ENCODE peak calls at places on chromosome 4, in seven cellular contexts. D, A, L, W, B, X and T are unnamed samples.

GRCh38 chr4:154030152-154030551 is 241.3 kb upstream of the SFRP2 start:
- DNase-seq in D (no peak), A (no peak), L (no peak), W (no peak), B (no peak), X (no peak), T (no peak)

GRCh38 chr4:78762529-78762928 is 13.6 kb upstream of the BMP2K start:
- DNase-seq in D (no peak), A (no peak), L (no peak), W (no peak), B (no peak), X (no peak), T (no peak)

GRCh38 chr4:47662975-47663374 is 174.9 kb downstream of the CORIN start:
- DNase-seq in D (peak), A (peak), L (peak), W (no peak), B (no peak), X (no peak), T (peak)

GRCh38 chr4:98584265-98584664 is 74.1 kb downstream of the TSPAN5 start:
- DNase-seq in D (no peak), A (no peak), L (peak), W (no peak), B (no peak), X (no peak), T (no peak)

GRCh38 chr4:12495211-12495610 is 988.9 kb downstream of the RAB28 start:
- DNase-seq in D (no peak), A (no peak), L (no peak), W (no peak), B (no peak), X (no peak), T (no peak)

GRCh38 chr4:22876281-22876680 is 183.5 kb downstream of the GBA3 start:
- DNase-seq in D (no peak), A (no peak), L (no peak), W (no peak), B (no peak), X (no peak), T (no peak)

GRCh38 chr4:122152699-122153328 is 683 bp downstream of the BLTP1 start:
- DNase-seq in D (peak), A (no peak), L (peak), W (no peak), B (no peak), X (peak), T (peak)

GRCh38 chr4:151896880-151897279 is 136.1 kb upstream of the GATB start:
- DNase-seq in D (no peak), A (no peak), L (no peak), W (no peak), B (no peak), X (no peak), T (no peak)

GRCh38 chr4:40200881-40201797 is 4.3 kb downstream of the RHOH start:
- DNase-seq in D (no peak), A (no peak), L (no peak), W (no peak), B (no peak), X (peak), T (peak)

GRCh38 chr4:37865450-37865849 is 25.4 kb upstream of the TBC1D1 start:
- DNase-seq in D (no peak), A (no peak), L (no peak), W (no peak), B (no peak), X (no peak), T (no peak)

GRCh38 chr4:37383579-37384229 is 139.2 kb downstream of the NWD2 start:
- DNase-seq in D (peak), A (peak), L (peak), W (no peak), B (no peak), X (peak), T (peak)

GRCh38 chr4:132297346-132297745 is 851.7 kb upstream of the PCDH10 start:
- DNase-seq in D (no peak), A (no peak), L (no peak), W (no peak), B (no peak), X (no peak), T (no peak)

GRCh38 chr4:165953181-165953580 is 80.1 kb downstream of the TLL1 start:
- DNase-seq in D (no peak), A (no peak), L (no peak), W (no peak), B (no peak), X (no peak), T (no peak)

GRCh38 chr4:52037730-52038108 is 380 bp downstream of the SGCB start:
- DNase-seq in D (peak), A (no peak), L (no peak), W (no peak), B (no peak), X (peak), T (peak)

GRCh38 chr4:125940426-125940825 is 625.7 kb downstream of the FAT4 start:
- DNase-seq in D (no peak), A (no peak), L (no peak), W (no peak), B (no peak), X (no peak), T (no peak)

GRCh38 chr4:1693131-1693896 is 9.2 kb upstream of the FAM53A start:
- DNase-seq in D (peak), A (peak), L (peak), W (no peak), B (no peak), X (peak), T (peak)

GRCh38 chr4:2673157-2673556 is 83.0 kb downstream of the TNIP2 start:
- DNase-seq in D (peak), A (no peak), L (peak), W (no peak), B (no peak), X (no peak), T (peak)

GRCh38 chr4:4462970-4463369 is 76.1 kb downstream of the NSG1 start:
- DNase-seq in D (peak), A (no peak), L (peak), W (no peak), B (no peak), X (no peak), T (no peak)

GRCh38 chr4:122663814-122664610 is 43.1 kb upstream of the IL21 start:
- DNase-seq in D (no peak), A (no peak), L (no peak), W (no peak), B (no peak), X (no peak), T (no peak)

GRCh38 chr4:17324431-17324830 is 187.5 kb downstream of the QDPR start:
- DNase-seq in D (peak), A (peak), L (peak), W (no peak), B (peak), X (peak), T (no peak)

GRCh38 chr4:112416464-112416863 is 99.5 kb downstream of the NEUROG2 start:
- DNase-seq in D (no peak), A (no peak), L (no peak), W (no peak), B (no peak), X (no peak), T (no peak)

GRCh38 chr4:121096629-121097028 is 24.3 kb upstream of the NDNF start:
- DNase-seq in D (peak), A (peak), L (peak), W (no peak), B (no peak), X (peak), T (no peak)

GRCh38 chr4:26839534-26839951 is 21.1 kb upstream of the STIM2 start:
- DNase-seq in D (no peak), A (no peak), L (no peak), W (no peak), B (no peak), X (peak), T (no peak)
- TF ChIP-seq REST in D (no peak), A (no peak), L (no peak), W (no peak), B (no peak), X (no peak), T (no peak)

GRCh38 chr4:534576-535151 is 35.7 kb downstream of the PIGG start:
- DNase-seq in D (no peak), A (no peak), L (no peak), W (no peak), B (no peak), X (no peak), T (no peak)
- TF ChIP-seq REST in D (no peak), A (no peak), L (no peak), W (no peak), B (no peak), X (no peak), T (no peak)

GRCh38 chr4:7918981-7919380 is 20.7 kb downstream of the AFAP1 start:
- DNase-seq in D (no peak), A (no peak), L (no peak), W (no peak), B (no peak), X (no peak), T (no peak)

GRCh38 chr4:7922466-7922865 is 17.2 kb downstream of the AFAP1 start:
- DNase-seq in D (no peak), A (no peak), L (no peak), W (no peak), B (no peak), X (no peak), T (no peak)

GRCh38 chr4:7915875-7916242 is 23.8 kb downstream of the AFAP1 start:
- DNase-seq in D (no peak), A (no peak), L (no peak), W (no peak), B (no peak), X (no peak), T (no peak)

GRCh38 chr4:7912826-7913225 is 26.8 kb downstream of the AFAP1 start:
- DNase-seq in D (no peak), A (no peak), L (no peak), W (no peak), B (no peak), X (no peak), T (no peak)

GRCh38 chr4:7917669-7918068 is 22.0 kb downstream of the AFAP1 start:
- DNase-seq in D (peak), A (no peak), L (no peak), W (no peak), B (no peak), X (no peak), T (no peak)
- TF ChIP-seq REST in D (no peak), A (no peak), L (no peak), W (no peak), B (no peak), X (no peak), T (no peak)

GRCh38 chr4:140172960-140173359 is 19.0 kb upstream of the MAML3 start:
- DNase-seq in D (no peak), A (no peak), L (no peak), W (no peak), B (no peak), X (no peak), T (no peak)

GRCh38 chr4:140174535-140174934 is 20.6 kb upstream of the MAML3 start:
- DNase-seq in D (no peak), A (no peak), L (no peak), W (no peak), B (no peak), X (no peak), T (no peak)

GRCh38 chr4:140180577-140180976 is 26.6 kb upstream of the MAML3 start:
- DNase-seq in D (no peak), A (no peak), L (no peak), W (no peak), B (no peak), X (no peak), T (no peak)

GRCh38 chr4:140176735-140177134 is 22.8 kb upstream of the MAML3 start:
- DNase-seq in D (no peak), A (no peak), L (no peak), W (no peak), B (no peak), X (no peak), T (no peak)
- TF ChIP-seq REST in D (no peak), A (no peak), L (no peak), W (no peak), B (no peak), X (no peak), T (no peak)

DNA sequence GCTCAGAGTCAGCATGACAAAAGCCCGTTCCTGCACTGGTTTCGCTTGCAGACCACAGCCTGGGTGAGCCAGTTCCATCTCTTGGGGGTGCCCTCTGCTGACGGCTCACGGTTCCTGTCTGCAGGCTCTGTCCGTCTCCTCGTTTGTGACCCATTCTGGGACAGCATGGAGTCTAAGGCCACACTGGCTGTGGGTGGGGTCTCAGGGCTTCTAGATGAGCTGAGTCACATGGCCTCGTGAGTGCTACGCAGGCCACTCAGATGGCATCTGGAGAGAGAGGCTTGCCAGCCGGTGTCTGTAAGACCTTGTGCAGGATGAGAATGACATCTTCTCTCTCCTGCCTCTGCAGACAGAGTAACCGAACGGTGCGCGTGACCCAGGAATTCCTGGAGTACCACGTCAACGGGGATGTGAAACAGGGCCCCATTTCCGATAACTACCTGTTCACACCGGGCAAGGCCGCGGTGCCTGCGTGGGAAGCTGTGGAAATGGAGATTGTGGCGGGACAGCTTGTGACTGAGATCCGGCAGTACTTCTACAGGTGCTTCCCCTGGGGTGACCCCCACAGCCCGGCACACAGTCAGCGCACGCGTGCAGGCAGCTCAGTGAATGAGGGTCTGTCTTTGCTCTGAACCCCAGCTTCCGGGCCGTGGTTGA is 31.6 kb upstream of the MRFAP1 start:
- DNase-seq in D (peak), A (no peak), L (no peak), W (no peak), B (no peak), X (no peak), T (peak)
- TF ChIP-seq REST in D (no peak), A (no peak), L (no peak), W (no peak), B (no peak), X (no peak), T (no peak)

GRCh38 chr4:46323891-46324290 is 66.0 kb downstream of the GABRA2 start:
- DNase-seq in D (no peak), A (no peak), L (no peak), W (no peak), B (no peak), X (no peak), T (no peak)

DNA sequence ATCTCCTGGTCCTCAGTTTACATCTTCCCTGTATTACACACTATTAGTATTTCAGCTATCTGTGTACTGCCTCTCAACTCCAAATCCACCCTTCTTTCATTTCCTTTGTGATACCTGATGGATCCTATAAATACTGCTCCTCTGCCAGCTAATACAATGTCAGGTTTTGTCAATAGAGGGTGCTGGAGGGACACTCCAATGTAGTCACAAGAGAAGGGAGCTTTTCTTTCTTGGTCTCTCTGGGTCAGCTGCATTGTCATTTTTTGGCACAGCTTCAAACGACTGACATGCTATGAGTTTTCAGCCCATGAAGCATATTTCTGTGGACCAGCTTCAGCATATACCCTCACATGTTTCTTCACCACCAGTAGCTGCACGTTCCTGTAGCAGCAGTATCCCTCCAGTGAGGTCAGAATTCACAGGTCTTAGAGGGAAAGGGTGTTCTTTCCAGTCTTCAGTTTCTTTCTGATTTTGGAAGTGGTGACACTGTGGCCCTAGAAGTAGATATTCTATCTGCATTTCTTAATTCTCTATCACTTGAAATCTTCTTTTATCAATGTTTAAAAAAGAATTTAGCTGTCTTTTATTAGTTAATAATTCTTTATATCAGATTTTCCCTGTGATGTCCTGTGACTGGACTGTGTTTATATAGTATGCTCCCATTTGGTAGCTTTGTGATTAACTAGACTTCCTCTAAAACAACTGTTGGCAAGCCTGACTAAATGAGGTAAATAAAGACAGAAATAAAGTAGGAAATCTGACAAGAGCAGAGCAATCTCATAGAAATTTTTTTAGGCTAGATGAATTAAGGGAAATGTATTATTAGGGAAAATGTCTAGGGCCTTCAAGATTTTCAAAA is 60.6 kb downstream of the GABRA2 start:
- DNase-seq in D (peak), A (no peak), L (peak), W (no peak), B (no peak), X (peak), T (peak)
- TF ChIP-seq REST in D (no peak), A (no peak), L (no peak), W (no peak), B (no peak), X (no peak), T (no peak)